ENCODE peak calls at places on chromosome 17, in ten cellular contexts. M, Q, S, G, K, Y, B, O, R and Z are unnamed samples.

GRCh38 chr17:81553616-81554181 is 1.5 kb upstream of the FAAP100 start:
- DNase-seq in M (peak), Q (peak), S (peak), G (no peak), K (peak), Y (peak), B (no peak), O (peak), R (peak), Z (no peak)

GRCh38 chr17:305090-305976 is 47.3 kb downstream of the RPH3AL start:
- DNase-seq in M (no peak), Q (no peak), S (no peak), G (no peak), K (no peak), Y (peak), B (no peak), O (no peak), R (no peak), Z (no peak)

GRCh38 chr17:29140631-29141483 is 39.3 kb downstream of the MYO18A start:
- DNase-seq in M (peak), Q (no peak), S (no peak), G (peak), K (no peak), Y (no peak), B (no peak), O (no peak), R (peak), Z (no peak)

GRCh38 chr17:49764559-49765180 is 739 bp upstream of the FAM117A start:
- DNase-seq in M (no peak), Q (no peak), S (no peak), G (no peak), K (no peak), Y (no peak), B (no peak), O (no peak), R (no peak), Z (no peak)

GRCh38 chr17:19533036-19533717 is 477 bp upstream of the SLC47A1 start:
- DNase-seq in M (no peak), Q (no peak), S (no peak), G (no peak), K (no peak), Y (no peak), B (no peak), O (no peak), R (no peak), Z (no peak)

GRCh38 chr17:61337247-61337812 is 62.3 kb upstream of the TBX2 start:
- DNase-seq in M (no peak), Q (peak), S (no peak), G (no peak), K (no peak), Y (no peak), B (no peak), O (no peak), R (no peak), Z (no peak)

GRCh38 chr17:60091908-60092331 is 13.2 kb upstream of the HEATR6 start:
- DNase-seq in M (peak), Q (no peak), S (no peak), G (no peak), K (no peak), Y (no peak), B (no peak), O (peak), R (no peak), Z (no peak)

GRCh38 chr17:28554565-28554964 is 2.1 kb upstream of the UNC119 start:
- DNase-seq in M (no peak), Q (no peak), S (no peak), G (no peak), K (no peak), Y (no peak), B (no peak), O (no peak), R (no peak), Z (no peak)

GRCh38 chr17:81246679-81247338 is 7.7 kb downstream of the NDUFAF8 start:
- DNase-seq in M (no peak), Q (no peak), S (no peak), G (no peak), K (no peak), Y (no peak), B (no peak), O (no peak), R (peak), Z (no peak)

GRCh38 chr17:4938670-4939553 is 934 bp downstream of the SLC25A11 start:
- DNase-seq in M (no peak), Q (no peak), S (no peak), G (no peak), K (no peak), Y (no peak), B (no peak), O (no peak), R (peak), Z (no peak)

GRCh38 chr17:82240506-82241182 is 11.8 kb downstream of the SLC16A3 start:
- DNase-seq in M (no peak), Q (no peak), S (no peak), G (no peak), K (no peak), Y (no peak), B (no peak), O (no peak), R (no peak), Z (no peak)